ENCODE peak calls at places on chromosomes 6 and 20, in five cellular contexts. S is M059J, V is dermis blood vessel endothelial cell, Q is body of pancreas, K is KG1. E is an unnamed sample.

GRCh38 chr6:33490198-33490597 is 35.8 kb downstream of the ZBTB9 start:
- DNase-seq in S (peak; percentile 54), K (no peak), Q (no peak), V (no peak), E (no peak)

GRCh38 chr20:44186674-44187053 is 324 bp downstream of the JPH2 start:
- DNase-seq in S (no peak), Q (no peak), K (no peak), V (no peak), E (no peak)

GRCh38 chr6:142207265-142207877 is 60.3 kb downstream of the VTA1 start:
- DNase-seq in K (no peak), Q (peak; percentile 44), S (peak; percentile 44), V (peak; percentile 86), E (no peak)

GRCh38 chr6:1643830-1644445 is 34.2 kb downstream of the FOXC1 start:
- DNase-seq in Q (no peak), S (no peak), V (no peak), K (no peak), E (no peak)

GRCh38 chr6:149176971-149177667 is 140.4 kb upstream of the TAB2 start:
- DNase-seq in K (no peak), Q (peak; percentile 58), S (no peak), V (no peak), E (no peak)

GRCh38 chr20:1281279-1282057 is 15.4 kb downstream of the SNPH start:
- DNase-seq in S (no peak), Q (no peak), V (no peak), K (no peak), E (no peak)

GRCh38 chr6:44041461-44042260 is 85.6 kb downstream of the MRPL14 start:
- DNase-seq in K (no peak), Q (no peak), S (peak; percentile 100), V (peak; percentile 80), E (no peak)

GRCh38 chr6:106103728-106104109 is 17.6 kb downstream of the PRDM1 start:
- DNase-seq in S (peak; percentile 55), V (no peak), Q (no peak), K (no peak), E (no peak)

GRCh38 chr20:45138451-45139300 is 14.4 kb upstream of the WFDC12 start:
- DNase-seq in Q (peak; percentile 31), K (peak; percentile 2), V (peak; percentile 29), S (peak; percentile 24), E (peak; percentile 21)

GRCh38 chr6:54255881-54256280 is 52.4 kb upstream of the TINAG start:
- DNase-seq in S (no peak), V (peak; percentile 87), Q (no peak), K (no peak), E (no peak)

GRCh38 chr6:36720251-36721141 is 22.9 kb downstream of the RAB44 start:
- DNase-seq in S (no peak), Q (no peak), K (no peak), V (no peak), E (no peak)

GRCh38 chr6:63527658-63528514 is 44.4 kb upstream of the LOC128125822 start:
- DNase-seq in K (no peak), Q (peak; percentile 81), S (peak; percentile 99), V (peak; percentile 42), E (no peak)

GRCh38 chr6:40436685-40437604 is 150.2 kb downstream of the LRFN2 start:
- DNase-seq in S (peak; percentile 68), K (peak; percentile 3), Q (no peak), V (no peak), E (no peak)

GRCh38 chr6:144467153-144467762 is 182.1 kb downstream of the UTRN start:
- DNase-seq in S (no peak), K (no peak), V (no peak), Q (no peak), E (no peak)

GRCh38 chr20:62030834-62031434 is 34.7 kb downstream of the TAF4 start:
- DNase-seq in Q (no peak), S (no peak), K (no peak), V (peak; percentile 8), E (no peak)

GRCh38 chr6:31712296-31712695 is 2.9 kb upstream of the LY6G6D start:
- DNase-seq in S (peak; percentile 55), V (no peak), Q (no peak), K (no peak), E (no peak)